ENCODE peak calls at places on chromosomes 13 and 19, in six cellular contexts. E, K, G, R, V and B are unnamed samples.

GRCh38 chr19:48836089-48837017 is at the start of gene HSD17B14:
- DNase-seq in E (peak), K (peak), G (peak), R (peak), V (no peak), B (no peak)

GRCh38 chr13:43072394-43072793 is 49.0 kb downstream of the DNAJC15 start:
- DNase-seq in E (no peak), K (no peak), G (peak), R (no peak), V (no peak), B (no peak)

GRCh38 chr19:33595783-33596182 is 26.0 kb upstream of the CHST8 start:
- DNase-seq in E (no peak), K (no peak), G (no peak), R (no peak), V (no peak), B (no peak)

GRCh38 chr13:111342716-111343115 is 22.3 kb downstream of the TEX29 start:
- DNase-seq in E (peak), K (no peak), G (no peak), R (no peak), V (no peak), B (no peak)

GRCh38 chr13:19606152-19606551 is 27.3 kb upstream of the MPHOSPH8 start:
- DNase-seq in E (no peak), K (no peak), G (no peak), R (no peak), V (no peak), B (no peak)

GRCh38 chr13:106143930-106144709 is 391.3 kb downstream of the EFNB2 start:
- DNase-seq in E (no peak), K (no peak), G (no peak), R (no peak), V (no peak), B (no peak)

GRCh38 chr13:83024226-83024625 is 858.0 kb downstream of the SLITRK1 start:
- DNase-seq in E (no peak), K (no peak), G (no peak), R (no peak), V (no peak), B (no peak)

GRCh38 chr19:21474671-21475181 is 30.7 kb upstream of the ZNF429 start:
- DNase-seq in E (peak), K (peak), G (peak), R (peak), V (peak), B (peak)

GRCh38 chr19:11295665-11296245 is at the start of gene TSPAN16:
- DNase-seq in E (no peak), K (no peak), G (no peak), R (no peak), V (no peak), B (no peak)

GRCh38 chr19:4913996-4914735 is 4.9 kb downstream of the UHRF1 start:
- DNase-seq in E (no peak), K (no peak), G (no peak), R (no peak), V (peak), B (no peak)

GRCh38 chr19:40278361-40279045 is 6.6 kb downstream of the AKT2 start:
- DNase-seq in E (no peak), K (no peak), G (peak), R (no peak), V (no peak), B (no peak)

GRCh38 chr19:55459950-55460657 is 1.3 kb downstream of the ISOC2 start:
- DNase-seq in E (no peak), K (no peak), G (no peak), R (no peak), V (no peak), B (no peak)

GRCh38 chr13:30235206-30235605 is 72.1 kb downstream of the KATNAL1 start:
- DNase-seq in E (no peak), K (no peak), G (no peak), R (no peak), V (no peak), B (peak)

GRCh38 chr13:60663788-60664187 is 266.8 kb downstream of the TDRD3 start:
- DNase-seq in E (no peak), K (no peak), G (no peak), R (no peak), V (no peak), B (no peak)

GRCh38 chr19:32363632-32364031 is 18.2 kb downstream of the ZNF507 start:
- DNase-seq in E (no peak), K (no peak), G (no peak), R (no peak), V (no peak), B (no peak)

GRCh38 chr19:49119411-49120324 is at the start of gene PPFIA3:
- DNase-seq in E (peak), K (no peak), G (peak), R (peak), V (no peak), B (no peak)

GRCh38 chr13:42746846-42747245 is 34.5 kb upstream of the FAM216B start:
- DNase-seq in E (no peak), K (no peak), G (no peak), R (no peak), V (no peak), B (no peak)

GRCh38 chr13:98853791-98854191 is 101.3 kb upstream of the SLC15A1 start:
- DNase-seq in E (no peak), K (no peak), G (no peak), R (no peak), V (no peak), B (peak)

GRCh38 chr13:44373601-44374347 is at the start of gene SERP2:
- DNase-seq in E (peak), K (no peak), G (peak), R (peak), V (no peak), B (no peak)

GRCh38 chr19:18380843-18381242 is 5.1 kb upstream of the GDF15 start:
- DNase-seq in E (no peak), K (no peak), G (no peak), R (no peak), V (no peak), B (no peak)

GRCh38 chr19:8635422-8635821 is 5.0 kb downstream of the NFILZ start:
- DNase-seq in E (no peak), K (no peak), G (no peak), R (no peak), V (no peak), B (no peak)

GRCh38 chr19:588758-589692 is 656 bp upstream of the HCN2 start:
- DNase-seq in E (no peak), K (no peak), G (no peak), R (no peak), V (no peak), B (no peak)

GRCh38 chr19:23531231-23531790 is 136.0 kb upstream of the ZNF91 start:
- DNase-seq in E (no peak), K (no peak), G (no peak), R (no peak), V (no peak), B (no peak)

GRCh38 chr19:2231621-2232221 is 4.4 kb downstream of the PLEKHJ1 start:
- DNase-seq in E (no peak), K (no peak), G (no peak), R (no peak), V (no peak), B (peak)
- TF ChIP-seq CTCF in E (no peak), K (no peak), G (no peak), R (no peak), V (peak), B (peak)

GRCh38 chr19:1647664-1648155 is 4.7 kb downstream of the TCF3 start:
- DNase-seq in E (no peak), K (no peak), G (no peak), R (no peak), V (peak), B (peak)

GRCh38 chr19:1650627-1651009 is 1.8 kb downstream of the TCF3 start:
- DNase-seq in E (no peak), K (no peak), G (no peak), R (no peak), V (peak), B (peak)

GRCh38 chr19:1648156-1648925 is 4.1 kb downstream of the TCF3 start:
- DNase-seq in E (no peak), K (no peak), G (no peak), R (no peak), V (peak), B (peak)

GRCh38 chr19:1649706-1650626 is 2.4 kb downstream of the TCF3 start:
- DNase-seq in E (no peak), K (no peak), G (no peak), R (no peak), V (no peak), B (no peak)

GRCh38 chr19:1648926-1649541 is 3.4 kb downstream of the TCF3 start:
- DNase-seq in E (no peak), K (no peak), G (no peak), R (no peak), V (peak), B (peak)
- H3K4me3 ChIP-seq in E (no peak), K (no peak), G (no peak), R (no peak), V (no peak), B (peak)

DNA sequence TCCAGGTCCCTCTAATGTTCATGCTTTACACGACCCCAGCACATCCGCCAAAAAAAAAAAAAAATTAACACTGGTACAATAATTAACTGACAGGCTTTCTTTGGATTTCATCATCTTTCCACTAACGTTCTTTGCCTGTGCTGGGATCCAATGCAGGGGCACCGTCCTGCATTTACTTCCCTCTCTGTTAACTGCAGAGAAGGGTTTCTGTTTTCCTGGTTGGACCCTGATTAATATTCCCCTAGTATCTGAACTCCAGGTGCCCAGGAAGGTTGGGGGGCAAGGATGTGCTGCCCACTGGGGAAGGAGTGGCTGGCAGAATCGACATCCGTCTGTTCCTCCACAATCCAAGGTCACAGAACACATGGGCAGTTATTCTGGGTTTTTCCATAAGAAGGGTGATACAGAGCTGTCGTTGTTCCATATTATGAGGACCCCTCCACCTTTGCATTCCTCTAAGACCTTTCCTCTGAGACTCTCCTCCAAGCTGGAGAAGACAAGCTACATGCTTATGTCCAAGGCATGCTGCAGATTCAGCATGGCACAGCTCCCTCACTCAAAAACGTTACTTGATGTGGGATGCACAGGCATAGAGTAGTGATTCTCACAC is 4.5 kb upstream of the LAIR1 start:
- DNase-seq in E (no peak), K (no peak), G (no peak), R (no peak), V (no peak), B (no peak)
- TF ChIP-seq CTCF in E (no peak), K (no peak), G (no peak), R (no peak), V (no peak), B (no peak)

GRCh38 chr13:85529216-85529590 is 270.0 kb downstream of the SLITRK6 start:
- DNase-seq in E (no peak), K (no peak), G (no peak), R (no peak), V (no peak), B (no peak)

GRCh38 chr13:85525411-85525810 is 273.8 kb downstream of the SLITRK6 start:
- DNase-seq in E (no peak), K (no peak), G (no peak), R (no peak), V (no peak), B (no peak)

DNA sequence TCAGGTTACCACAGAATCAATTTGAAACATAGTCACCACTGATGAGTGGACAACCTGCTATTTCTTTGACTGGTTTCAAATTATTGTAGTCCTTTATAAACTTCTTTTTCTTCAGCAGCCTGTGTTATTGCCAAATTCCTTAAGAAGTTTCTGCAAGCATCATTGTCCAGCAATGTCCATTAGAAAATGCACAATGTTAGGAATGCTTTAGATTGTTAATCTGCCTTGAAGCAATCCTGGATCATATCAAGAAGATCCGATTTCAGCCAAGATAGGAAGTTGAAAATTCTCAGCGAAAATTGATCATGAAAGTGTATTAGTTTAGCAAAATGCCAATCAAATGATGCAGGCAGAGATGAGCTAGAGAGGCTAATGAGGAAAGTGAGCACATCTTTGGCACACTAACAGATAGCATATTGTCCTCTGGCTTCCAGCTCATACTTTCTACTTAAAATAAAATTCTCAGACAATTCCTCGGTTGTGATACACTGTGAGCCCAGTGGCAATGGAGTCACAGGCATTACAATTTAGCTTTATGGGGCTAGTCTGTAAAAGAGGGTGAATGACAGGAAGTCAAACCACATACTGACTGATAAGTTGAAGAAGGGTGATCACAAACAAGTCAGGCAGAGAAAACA is 270.5 kb downstream of the SLITRK6 start:
- DNase-seq in E (no peak), K (no peak), G (no peak), R (no peak), V (no peak), B (no peak)
- H3K4me3 ChIP-seq in E (no peak), K (no peak), G (no peak), R (no peak), V (no peak), B (no peak)

GRCh38 chr13:23679214-23679613 is 109.0 kb downstream of the TNFRSF19 start:
- DNase-seq in E (no peak), K (no peak), G (no peak), R (no peak), V (no peak), B (no peak)
- TF ChIP-seq CTCF in E (no peak), K (no peak), G (no peak), R (no peak), V (no peak), B (no peak)

DNA sequence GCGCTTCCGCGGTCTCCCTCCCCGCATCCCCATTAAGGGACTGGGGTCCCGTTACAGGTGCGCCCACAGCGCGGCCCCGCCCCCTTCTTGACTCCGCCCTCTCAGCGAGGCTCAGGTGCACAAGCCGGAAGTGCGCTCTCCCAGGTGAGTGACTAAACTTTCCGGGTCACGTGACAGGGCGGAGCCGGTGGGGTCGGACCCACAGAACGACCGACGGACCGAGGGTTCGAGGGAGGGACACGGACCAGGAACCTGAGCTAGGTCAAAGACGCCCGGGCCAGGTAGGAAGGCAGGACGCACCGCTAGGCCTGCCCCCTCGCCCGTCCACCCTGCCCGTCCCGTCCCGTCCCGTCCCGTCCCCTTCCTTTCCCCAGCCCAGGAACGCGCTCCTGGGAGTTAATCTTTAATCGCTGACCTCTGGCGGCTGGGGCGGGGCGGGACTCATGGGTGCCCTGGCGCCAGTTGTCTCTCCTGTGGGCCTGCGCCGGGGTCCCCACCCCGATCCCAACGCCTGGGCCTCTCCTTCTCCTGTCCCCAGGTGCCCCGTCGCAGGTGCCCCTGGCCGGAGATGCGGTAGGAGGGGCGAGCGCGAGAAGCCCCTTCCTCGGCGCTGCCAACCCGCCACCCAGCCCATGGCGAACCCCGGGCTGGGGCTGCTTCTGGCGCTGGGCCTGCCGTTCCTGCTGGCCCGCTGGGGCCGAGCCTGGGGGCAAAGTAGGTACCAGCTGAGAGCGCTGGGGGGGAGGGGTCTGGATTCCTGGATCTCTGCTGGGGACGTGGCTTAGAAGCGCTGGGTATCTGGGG is at the start of gene CRB3:
- DNase-seq in E (no peak), K (peak), G (no peak), R (peak), V (peak), B (no peak)
- H3K4me3 ChIP-seq in E (no peak), K (peak), G (peak), R (peak), V (peak), B (no peak)

GRCh38 chr19:14089662-14090508 is 666 bp downstream of the SAMD1 start:
- DNase-seq in E (no peak), K (no peak), G (peak), R (peak), V (peak), B (peak)
- TF ChIP-seq CTCF in E (no peak), K (no peak), G (no peak), R (no peak), V (peak), B (peak)

DNA sequence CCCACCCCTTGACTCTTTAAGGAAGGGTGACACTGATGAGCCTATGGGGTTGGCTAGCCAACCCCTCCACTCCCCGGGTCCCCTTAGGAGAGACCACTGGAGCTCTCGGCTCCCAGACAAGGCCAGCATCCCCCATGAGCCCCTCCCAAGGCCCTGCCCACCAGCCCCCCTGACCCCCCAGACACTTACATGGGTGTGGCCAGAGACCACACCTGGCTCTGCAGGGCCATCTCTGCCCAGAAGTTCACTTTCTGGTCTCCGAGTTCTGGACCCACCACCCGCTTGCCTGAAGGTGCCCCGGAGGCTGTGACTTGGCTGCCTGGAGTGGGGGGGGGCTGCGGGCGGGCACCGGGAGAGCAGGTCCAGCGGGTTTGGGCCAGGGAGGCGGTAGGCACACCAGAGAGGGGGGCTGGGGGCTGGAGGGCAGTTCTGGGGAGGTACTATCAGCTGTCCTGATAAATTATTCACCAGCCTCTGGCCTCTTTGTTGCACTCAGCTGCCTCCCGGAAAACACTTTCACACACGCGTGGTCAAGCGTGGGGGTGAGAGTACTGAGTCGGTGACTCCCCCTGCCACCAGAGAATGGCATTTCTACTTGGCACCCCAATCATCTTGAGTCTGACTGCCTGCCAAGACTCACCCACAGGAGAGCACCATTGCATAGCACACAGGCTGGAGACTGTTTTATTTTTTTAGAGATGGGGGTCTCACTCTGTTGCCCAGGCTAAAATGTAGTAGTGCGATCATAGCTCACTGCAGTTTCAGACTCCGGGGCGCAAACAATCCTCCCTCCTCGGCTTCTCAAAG is at the start of gene PALM3:
- DNase-seq in E (no peak), K (no peak), G (no peak), R (peak), V (no peak), B (no peak)
- H3K4me3 ChIP-seq in E (no peak), K (no peak), G (no peak), R (peak), V (peak), B (no peak)

GRCh38 chr13:77740931-77741586 is 43.6 kb downstream of the SLAIN1 start:
- DNase-seq in E (no peak), K (no peak), G (no peak), R (no peak), V (no peak), B (no peak)
- TF ChIP-seq CTCF in E (no peak), K (no peak), G (no peak), R (no peak), V (no peak), B (no peak)